ENCODE peak calls at places on chromosome 21, in nine cellular contexts. One of them, this sample, is unnamed.

GRCh38 chr21:41199123-41199522 is 31.2 kb downstream of the BACE2 start:
- DNase-seq in foreskin fibroblast: no peak
- DNase-seq in adrenal gland: no peak
- DNase-seq in endothelial cell of umbilical vein: no peak
- DNase-seq in CD8-positive, alpha-beta T cell: no peak
- DNase-seq in osteocyte: no peak
- DNase-seq in fibroblast of pulmonary artery: no peak
- DNase-seq in MCF 10A: no peak
- DNase-seq in mesothelial cell of epicardium: no peak
- DNase-seq in this sample: no peak

GRCh38 chr21:29174607-29175013 is 44.2 kb downstream of the MAP3K7CL start:
- DNase-seq in foreskin fibroblast: no peak
- DNase-seq in adrenal gland: no peak
- DNase-seq in endothelial cell of umbilical vein: peak
- DNase-seq in CD8-positive, alpha-beta T cell: no peak
- DNase-seq in osteocyte: no peak
- DNase-seq in fibroblast of pulmonary artery: peak
- DNase-seq in MCF 10A: no peak
- DNase-seq in mesothelial cell of epicardium: no peak
- DNase-seq in this sample: no peak

GRCh38 chr21:41710823-41711160 is 56.1 kb downstream of the RIPK4 start:
- DNase-seq in foreskin fibroblast: no peak
- DNase-seq in adrenal gland: no peak
- DNase-seq in endothelial cell of umbilical vein: no peak
- DNase-seq in CD8-positive, alpha-beta T cell: no peak
- DNase-seq in osteocyte: no peak
- DNase-seq in fibroblast of pulmonary artery: no peak
- DNase-seq in MCF 10A: no peak
- DNase-seq in mesothelial cell of epicardium: no peak
- DNase-seq in this sample: no peak

GRCh38 chr21:42175110-42175710 is 43.7 kb upstream of the ABCG1 start:
- DNase-seq in foreskin fibroblast: no peak
- DNase-seq in adrenal gland: no peak
- DNase-seq in endothelial cell of umbilical vein: no peak
- DNase-seq in CD8-positive, alpha-beta T cell: no peak
- DNase-seq in osteocyte: no peak
- DNase-seq in fibroblast of pulmonary artery: no peak
- DNase-seq in MCF 10A: no peak
- DNase-seq in mesothelial cell of epicardium: no peak
- DNase-seq in this sample: no peak

GRCh38 chr21:35231115-35231514 is 182.0 kb upstream of the RUNX1 start:
- DNase-seq in foreskin fibroblast: no peak
- DNase-seq in adrenal gland: no peak
- DNase-seq in endothelial cell of umbilical vein: peak
- DNase-seq in CD8-positive, alpha-beta T cell: no peak
- DNase-seq in osteocyte: no peak
- DNase-seq in fibroblast of pulmonary artery: no peak
- DNase-seq in MCF 10A: peak
- DNase-seq in mesothelial cell of epicardium: no peak
- DNase-seq in this sample: no peak

GRCh38 chr21:42991992-42992740 is 17.8 kb downstream of the PKNOX1 start:
- DNase-seq in foreskin fibroblast: peak
- DNase-seq in adrenal gland: peak
- DNase-seq in endothelial cell of umbilical vein: peak
- DNase-seq in CD8-positive, alpha-beta T cell: no peak
- DNase-seq in osteocyte: no peak
- DNase-seq in fibroblast of pulmonary artery: peak
- DNase-seq in MCF 10A: peak
- DNase-seq in mesothelial cell of epicardium: peak
- DNase-seq in this sample: no peak

GRCh38 chr21:27806261-27806660 is 839.4 kb upstream of the ADAMTS5 start:
- DNase-seq in foreskin fibroblast: no peak
- DNase-seq in adrenal gland: no peak
- DNase-seq in endothelial cell of umbilical vein: no peak
- DNase-seq in CD8-positive, alpha-beta T cell: no peak
- DNase-seq in osteocyte: no peak
- DNase-seq in fibroblast of pulmonary artery: no peak
- DNase-seq in MCF 10A: no peak
- DNase-seq in mesothelial cell of epicardium: no peak
- DNase-seq in this sample: no peak

GRCh38 chr21:29217818-29218252 is 80.9 kb upstream of the BACH1 start:
- DNase-seq in foreskin fibroblast: peak
- DNase-seq in adrenal gland: no peak
- DNase-seq in endothelial cell of umbilical vein: peak
- DNase-seq in CD8-positive, alpha-beta T cell: no peak
- DNase-seq in osteocyte: no peak
- DNase-seq in fibroblast of pulmonary artery: peak
- DNase-seq in MCF 10A: peak
- DNase-seq in mesothelial cell of epicardium: no peak
- DNase-seq in this sample: no peak

GRCh38 chr21:24023402-24023801 is 1583.9 kb downstream of the MRPL39 start:
- DNase-seq in foreskin fibroblast: no peak
- DNase-seq in adrenal gland: no peak
- DNase-seq in endothelial cell of umbilical vein: peak
- DNase-seq in CD8-positive, alpha-beta T cell: no peak
- DNase-seq in osteocyte: no peak
- DNase-seq in fibroblast of pulmonary artery: no peak
- DNase-seq in MCF 10A: no peak
- DNase-seq in mesothelial cell of epicardium: no peak
- DNase-seq in this sample: no peak

GRCh38 chr21:42301371-42302291 is 13.6 kb downstream of the TFF3 start:
- DNase-seq in foreskin fibroblast: no peak
- DNase-seq in adrenal gland: peak
- DNase-seq in endothelial cell of umbilical vein: no peak
- DNase-seq in CD8-positive, alpha-beta T cell: no peak
- DNase-seq in osteocyte: no peak
- DNase-seq in fibroblast of pulmonary artery: no peak
- DNase-seq in MCF 10A: no peak
- DNase-seq in mesothelial cell of epicardium: no peak
- DNase-seq in this sample: no peak

GRCh38 chr21:38773108-38774061 is 32.3 kb upstream of the ETS2 start:
- DNase-seq in foreskin fibroblast: peak
- DNase-seq in adrenal gland: peak
- DNase-seq in endothelial cell of umbilical vein: peak
- DNase-seq in CD8-positive, alpha-beta T cell: no peak
- DNase-seq in osteocyte: no peak
- DNase-seq in fibroblast of pulmonary artery: peak
- DNase-seq in MCF 10A: peak
- DNase-seq in mesothelial cell of epicardium: no peak
- DNase-seq in this sample: no peak

GRCh38 chr21:31218830-31219608 is 125.0 kb downstream of the TIAM1 start:
- DNase-seq in foreskin fibroblast: no peak
- DNase-seq in adrenal gland: no peak
- DNase-seq in endothelial cell of umbilical vein: no peak
- DNase-seq in CD8-positive, alpha-beta T cell: no peak
- DNase-seq in osteocyte: no peak
- DNase-seq in fibroblast of pulmonary artery: peak
- DNase-seq in MCF 10A: peak
- DNase-seq in mesothelial cell of epicardium: no peak
- DNase-seq in this sample: no peak

DNA sequence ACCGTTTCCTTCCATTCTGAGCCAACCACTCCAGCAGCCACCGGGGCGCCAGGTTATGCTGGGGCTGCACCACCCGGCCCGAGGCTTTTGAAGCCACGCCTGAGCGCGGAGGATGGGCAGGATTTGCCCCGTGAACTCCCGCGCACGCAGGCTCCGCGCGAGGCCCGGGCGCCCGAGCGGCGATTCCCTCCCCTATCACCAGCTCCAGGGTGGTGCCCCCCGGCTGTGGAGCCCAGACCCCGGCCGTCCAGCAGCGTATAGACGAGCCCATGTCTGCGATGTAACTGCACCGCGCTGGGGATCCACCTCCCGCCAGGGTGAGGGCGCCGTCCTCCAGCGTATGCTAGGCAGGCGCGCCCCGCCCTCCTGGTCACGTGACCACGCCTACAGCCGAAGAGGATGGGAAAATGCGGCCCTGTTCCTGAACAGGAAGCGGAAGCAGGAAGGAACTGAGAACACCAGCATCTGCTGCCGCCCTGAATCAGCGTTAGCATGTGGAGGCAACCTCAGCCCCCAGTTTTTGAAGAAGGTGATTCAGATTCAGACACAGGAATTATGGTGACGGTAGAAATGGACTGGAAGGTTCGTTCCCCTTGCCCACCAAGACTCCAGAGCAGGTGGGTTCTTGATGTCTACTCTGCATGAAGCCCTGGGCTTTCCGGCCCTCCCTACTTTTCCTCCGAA is 46.0 kb downstream of the VPS26C start:
- DNase-seq in foreskin fibroblast: peak
- DNase-seq in adrenal gland: peak
- DNase-seq in endothelial cell of umbilical vein: peak
- DNase-seq in CD8-positive, alpha-beta T cell: peak
- DNase-seq in osteocyte: peak
- DNase-seq in fibroblast of pulmonary artery: peak
- DNase-seq in MCF 10A: peak
- DNase-seq in mesothelial cell of epicardium: peak
- DNase-seq in this sample: peak
- TF ChIP-seq CTCF in foreskin fibroblast: peak
- TF ChIP-seq CTCF in adrenal gland: no peak
- TF ChIP-seq CTCF in endothelial cell of umbilical vein: peak
- TF ChIP-seq CTCF in CD8-positive, alpha-beta T cell: peak
- TF ChIP-seq CTCF in osteocyte: peak
- TF ChIP-seq CTCF in fibroblast of pulmonary artery: peak
- TF ChIP-seq CTCF in MCF 10A: peak
- TF ChIP-seq CTCF in mesothelial cell of epicardium: no peak
- TF ChIP-seq CTCF in this sample: no peak

DNA sequence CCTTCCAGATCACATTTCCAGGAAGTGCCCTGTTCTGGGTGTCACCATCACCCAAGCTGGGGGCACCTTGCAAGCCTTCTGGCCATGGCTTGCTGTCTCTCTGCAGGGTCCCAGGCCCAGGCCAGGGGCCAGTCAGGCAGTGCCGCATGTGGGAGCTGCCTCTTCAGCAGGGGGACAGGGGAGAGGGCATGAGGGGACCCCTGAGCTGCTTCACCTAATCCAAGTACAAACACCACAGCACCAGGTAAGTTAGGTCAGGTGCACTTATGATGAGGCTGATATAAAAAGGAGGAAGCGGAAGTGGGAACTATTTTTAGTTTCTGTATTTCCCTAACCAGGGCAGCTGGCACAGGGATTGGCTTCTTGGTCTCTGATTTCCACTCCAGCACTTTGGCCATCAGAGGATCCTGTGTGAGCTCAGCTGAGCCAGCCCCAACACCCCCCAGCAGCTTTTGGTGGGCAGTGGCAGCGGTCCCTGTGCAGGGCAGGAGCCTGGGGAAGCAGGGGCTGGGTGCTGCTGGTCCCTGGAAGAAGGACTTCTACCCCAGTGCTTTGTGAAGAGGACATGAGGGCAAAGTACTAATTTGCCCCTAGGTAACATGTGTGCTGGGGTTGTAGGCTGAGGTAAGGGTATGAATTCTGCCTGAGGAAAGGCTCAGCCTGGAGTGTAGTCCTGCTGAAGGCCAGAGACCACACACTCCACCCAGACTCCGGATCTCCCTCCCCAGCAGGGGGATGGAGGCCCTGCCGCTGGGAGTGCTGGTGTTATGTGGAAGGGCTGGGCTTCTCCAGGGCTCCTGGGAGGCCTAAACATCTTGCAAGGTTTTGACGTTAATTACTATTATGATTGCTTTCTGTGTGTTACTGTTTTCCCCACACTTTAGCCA is 3.3 kb upstream of the PCBP3 start:
- DNase-seq in foreskin fibroblast: no peak
- DNase-seq in adrenal gland: no peak
- DNase-seq in endothelial cell of umbilical vein: no peak
- DNase-seq in CD8-positive, alpha-beta T cell: no peak
- DNase-seq in osteocyte: no peak
- DNase-seq in fibroblast of pulmonary artery: no peak
- DNase-seq in MCF 10A: no peak
- DNase-seq in mesothelial cell of epicardium: no peak
- DNase-seq in this sample: no peak
- TF ChIP-seq CTCF in foreskin fibroblast: no peak
- TF ChIP-seq CTCF in adrenal gland: no peak
- TF ChIP-seq CTCF in endothelial cell of umbilical vein: no peak
- TF ChIP-seq CTCF in CD8-positive, alpha-beta T cell: no peak
- TF ChIP-seq CTCF in osteocyte: no peak
- TF ChIP-seq CTCF in fibroblast of pulmonary artery: no peak
- TF ChIP-seq CTCF in MCF 10A: no peak
- TF ChIP-seq CTCF in mesothelial cell of epicardium: no peak
- TF ChIP-seq CTCF in this sample: no peak

GRCh38 chr21:36927718-36928117 is 38.8 kb downstream of the HLCS start:
- DNase-seq in foreskin fibroblast: peak
- DNase-seq in adrenal gland: peak
- DNase-seq in endothelial cell of umbilical vein: peak
- DNase-seq in CD8-positive, alpha-beta T cell: peak
- DNase-seq in osteocyte: peak
- DNase-seq in fibroblast of pulmonary artery: peak
- DNase-seq in MCF 10A: peak
- DNase-seq in mesothelial cell of epicardium: peak
- DNase-seq in this sample: peak

GRCh38 chr21:36926989-36927695 is 39.3 kb downstream of the HLCS start:
- DNase-seq in foreskin fibroblast: no peak
- DNase-seq in adrenal gland: no peak
- DNase-seq in endothelial cell of umbilical vein: no peak
- DNase-seq in CD8-positive, alpha-beta T cell: no peak
- DNase-seq in osteocyte: no peak
- DNase-seq in fibroblast of pulmonary artery: no peak
- DNase-seq in MCF 10A: no peak
- DNase-seq in mesothelial cell of epicardium: no peak
- DNase-seq in this sample: no peak

GRCh38 chr21:36932417-36932816 is 34.1 kb downstream of the HLCS start:
- DNase-seq in foreskin fibroblast: no peak
- DNase-seq in adrenal gland: no peak
- DNase-seq in endothelial cell of umbilical vein: no peak
- DNase-seq in CD8-positive, alpha-beta T cell: no peak
- DNase-seq in osteocyte: no peak
- DNase-seq in fibroblast of pulmonary artery: no peak
- DNase-seq in MCF 10A: no peak
- DNase-seq in mesothelial cell of epicardium: no peak
- DNase-seq in this sample: no peak

GRCh38 chr21:36928960-36929359 is 37.5 kb downstream of the HLCS start:
- DNase-seq in foreskin fibroblast: no peak
- DNase-seq in adrenal gland: peak
- DNase-seq in endothelial cell of umbilical vein: no peak
- DNase-seq in CD8-positive, alpha-beta T cell: no peak
- DNase-seq in osteocyte: no peak
- DNase-seq in fibroblast of pulmonary artery: no peak
- DNase-seq in MCF 10A: no peak
- DNase-seq in mesothelial cell of epicardium: no peak
- DNase-seq in this sample: no peak

DNA sequence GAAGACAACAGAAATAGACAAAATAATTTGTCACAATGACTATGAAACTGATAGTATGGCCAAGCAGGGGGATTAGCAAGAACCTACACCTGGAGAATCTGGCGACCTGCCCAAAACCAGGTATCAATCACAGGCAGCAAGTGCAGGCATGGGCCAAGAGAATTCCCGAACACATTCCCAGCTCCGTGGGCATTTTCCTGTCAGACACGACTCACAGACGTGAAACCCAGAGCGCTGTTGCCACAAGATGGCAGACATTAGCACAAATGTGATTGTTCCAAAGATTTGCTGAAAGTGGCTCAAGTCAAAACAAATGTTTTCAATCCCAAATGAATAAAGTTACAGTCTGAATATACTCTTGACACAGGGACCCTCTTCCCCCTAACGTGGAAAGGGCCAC is 36.8 kb downstream of the HLCS start:
- DNase-seq in foreskin fibroblast: peak
- DNase-seq in adrenal gland: peak
- DNase-seq in endothelial cell of umbilical vein: peak
- DNase-seq in CD8-positive, alpha-beta T cell: no peak
- DNase-seq in osteocyte: no peak
- DNase-seq in fibroblast of pulmonary artery: peak
- DNase-seq in MCF 10A: peak
- DNase-seq in mesothelial cell of epicardium: no peak
- DNase-seq in this sample: no peak
- TF ChIP-seq CTCF in foreskin fibroblast: peak
- TF ChIP-seq CTCF in adrenal gland: no peak
- TF ChIP-seq CTCF in endothelial cell of umbilical vein: peak
- TF ChIP-seq CTCF in CD8-positive, alpha-beta T cell: no peak
- TF ChIP-seq CTCF in osteocyte: no peak
- TF ChIP-seq CTCF in fibroblast of pulmonary artery: peak
- TF ChIP-seq CTCF in MCF 10A: no peak
- TF ChIP-seq CTCF in mesothelial cell of epicardium: no peak
- TF ChIP-seq CTCF in this sample: no peak

GRCh38 chr21:44338971-44339910 is at the start of gene CFAP410:
- DNase-seq in foreskin fibroblast: peak
- DNase-seq in adrenal gland: peak
- DNase-seq in endothelial cell of umbilical vein: peak
- DNase-seq in CD8-positive, alpha-beta T cell: peak
- DNase-seq in osteocyte: peak
- DNase-seq in fibroblast of pulmonary artery: peak
- DNase-seq in MCF 10A: peak
- DNase-seq in mesothelial cell of epicardium: peak
- DNase-seq in this sample: peak
- TF ChIP-seq CTCF in foreskin fibroblast: no peak
- TF ChIP-seq CTCF in adrenal gland: no peak
- TF ChIP-seq CTCF in endothelial cell of umbilical vein: no peak
- TF ChIP-seq CTCF in CD8-positive, alpha-beta T cell: no peak
- TF ChIP-seq CTCF in osteocyte: no peak
- TF ChIP-seq CTCF in fibroblast of pulmonary artery: no peak
- TF ChIP-seq CTCF in MCF 10A: no peak
- TF ChIP-seq CTCF in mesothelial cell of epicardium: no peak
- TF ChIP-seq CTCF in this sample: no peak

This sample was measured in activated B cell treated with CpG ODN at 0.5 μM for 24 hours.